ENCODE peak calls at places on chromosomes 3 and 15, in eight cellular contexts. One of them, this sample, is unnamed. For H3K4me1, the result is how much of the 10 kb centered on the place peaks cover.

GRCh38 chr15:71588746-71589145 is 221.6 kb upstream of the NR2E3 start:
- DNase-seq in suprapubic skin: no peak
- DNase-seq in stomach: no peak
- DNase-seq in thoracic aorta: no peak
- DNase-seq in transverse colon: no peak
- DNase-seq in tibial nerve: no peak
- DNase-seq in uterus: no peak
- DNase-seq in OCI-LY7: no peak
- DNase-seq in this sample: no peak

GRCh38 chr3:3127432-3128010 is 781 bp downstream of the TRNT1 start:
- DNase-seq in suprapubic skin: no peak
- DNase-seq in stomach: no peak
- DNase-seq in thoracic aorta: no peak
- DNase-seq in transverse colon: no peak
- DNase-seq in tibial nerve: no peak
- DNase-seq in uterus: no peak
- DNase-seq in OCI-LY7: peak
- DNase-seq in this sample: no peak

GRCh38 chr3:195227871-195228270 is 43.1 kb downstream of the XXYLT1 start:
- DNase-seq in suprapubic skin: peak
- DNase-seq in stomach: peak
- DNase-seq in thoracic aorta: no peak
- DNase-seq in transverse colon: no peak
- DNase-seq in tibial nerve: no peak
- DNase-seq in uterus: peak
- DNase-seq in OCI-LY7: no peak
- DNase-seq in this sample: no peak

GRCh38 chr15:57865294-57865693 is 158.8 kb downstream of the POLR2M start:
- DNase-seq in suprapubic skin: no peak
- DNase-seq in stomach: no peak
- DNase-seq in thoracic aorta: no peak
- DNase-seq in transverse colon: no peak
- DNase-seq in tibial nerve: no peak
- DNase-seq in uterus: no peak
- DNase-seq in OCI-LY7: peak
- DNase-seq in this sample: no peak

GRCh38 chr3:178062126-178062525 is 474.1 kb upstream of the KCNMB2 start:
- DNase-seq in suprapubic skin: no peak
- DNase-seq in stomach: no peak
- DNase-seq in thoracic aorta: no peak
- DNase-seq in transverse colon: no peak
- DNase-seq in tibial nerve: no peak
- DNase-seq in uterus: no peak
- DNase-seq in OCI-LY7: no peak
- DNase-seq in this sample: no peak

GRCh38 chr3:139122612-139123011 is 77.9 kb upstream of the PRR23C start:
- DNase-seq in suprapubic skin: no peak
- DNase-seq in stomach: no peak
- DNase-seq in thoracic aorta: no peak
- DNase-seq in transverse colon: no peak
- DNase-seq in tibial nerve: no peak
- DNase-seq in uterus: no peak
- DNase-seq in OCI-LY7: no peak
- DNase-seq in this sample: no peak

GRCh38 chr3:56812749-56813655 is 11.3 kb upstream of the ARHGEF3 start:
- DNase-seq in suprapubic skin: no peak
- DNase-seq in stomach: no peak
- DNase-seq in thoracic aorta: no peak
- DNase-seq in transverse colon: no peak
- DNase-seq in tibial nerve: no peak
- DNase-seq in uterus: no peak
- DNase-seq in OCI-LY7: no peak
- DNase-seq in this sample: no peak

GRCh38 chr3:185655426-185656320 is 69.6 kb downstream of the SENP2 start:
- DNase-seq in suprapubic skin: no peak
- DNase-seq in stomach: no peak
- DNase-seq in thoracic aorta: no peak
- DNase-seq in transverse colon: no peak
- DNase-seq in tibial nerve: no peak
- DNase-seq in uterus: peak
- DNase-seq in OCI-LY7: no peak
- DNase-seq in this sample: peak

GRCh38 chr15:98669638-98670037 is 21.3 kb downstream of the IGF1R start:
- DNase-seq in suprapubic skin: no peak
- DNase-seq in stomach: no peak
- DNase-seq in thoracic aorta: no peak
- DNase-seq in transverse colon: no peak
- DNase-seq in tibial nerve: no peak
- DNase-seq in uterus: no peak
- DNase-seq in OCI-LY7: no peak
- DNase-seq in this sample: no peak

GRCh38 chr15:41801850-41802455 is 25.9 kb upstream of the JMJD7 start:
- DNase-seq in suprapubic skin: no peak
- DNase-seq in stomach: no peak
- DNase-seq in thoracic aorta: no peak
- DNase-seq in transverse colon: no peak
- DNase-seq in tibial nerve: no peak
- DNase-seq in uterus: no peak
- DNase-seq in OCI-LY7: peak
- DNase-seq in this sample: no peak

GRCh38 chr15:57947282-57947681 is 118.2 kb downstream of the ALDH1A2 start:
- DNase-seq in suprapubic skin: no peak
- DNase-seq in stomach: no peak
- DNase-seq in thoracic aorta: no peak
- DNase-seq in transverse colon: no peak
- DNase-seq in tibial nerve: no peak
- DNase-seq in uterus: no peak
- DNase-seq in OCI-LY7: no peak
- DNase-seq in this sample: no peak

GRCh38 chr15:40323953-40324937 is 753 bp downstream of the INAFM2 start:
- DNase-seq in suprapubic skin: no peak
- DNase-seq in stomach: no peak
- DNase-seq in thoracic aorta: no peak
- DNase-seq in transverse colon: no peak
- DNase-seq in tibial nerve: no peak
- DNase-seq in uterus: no peak
- DNase-seq in OCI-LY7: no peak
- DNase-seq in this sample: no peak

GRCh38 chr3:126474498-126475410 is 937 bp downstream of the ZXDC start:
- DNase-seq in suprapubic skin: no peak
- DNase-seq in stomach: peak
- DNase-seq in thoracic aorta: no peak
- DNase-seq in transverse colon: peak
- DNase-seq in tibial nerve: no peak
- DNase-seq in uterus: peak
- DNase-seq in OCI-LY7: peak
- DNase-seq in this sample: peak

GRCh38 chr15:58924326-58924725 is 9.2 kb downstream of the SLTM start:
- DNase-seq in suprapubic skin: no peak
- DNase-seq in stomach: no peak
- DNase-seq in thoracic aorta: no peak
- DNase-seq in transverse colon: no peak
- DNase-seq in tibial nerve: no peak
- DNase-seq in uterus: no peak
- DNase-seq in OCI-LY7: no peak
- DNase-seq in this sample: no peak

GRCh38 chr3:16432714-16433113 is 80.8 kb downstream of the RFTN1 start:
- DNase-seq in suprapubic skin: no peak
- DNase-seq in stomach: no peak
- DNase-seq in thoracic aorta: no peak
- DNase-seq in transverse colon: no peak
- DNase-seq in tibial nerve: no peak
- DNase-seq in uterus: no peak
- DNase-seq in OCI-LY7: peak
- DNase-seq in this sample: no peak

GRCh38 chr3:61733866-61734265 is 172.5 kb downstream of the PTPRG start:
- DNase-seq in suprapubic skin: no peak
- DNase-seq in stomach: no peak
- DNase-seq in thoracic aorta: no peak
- DNase-seq in transverse colon: no peak
- DNase-seq in tibial nerve: no peak
- DNase-seq in uterus: no peak
- DNase-seq in OCI-LY7: no peak
- DNase-seq in this sample: no peak

DNA sequence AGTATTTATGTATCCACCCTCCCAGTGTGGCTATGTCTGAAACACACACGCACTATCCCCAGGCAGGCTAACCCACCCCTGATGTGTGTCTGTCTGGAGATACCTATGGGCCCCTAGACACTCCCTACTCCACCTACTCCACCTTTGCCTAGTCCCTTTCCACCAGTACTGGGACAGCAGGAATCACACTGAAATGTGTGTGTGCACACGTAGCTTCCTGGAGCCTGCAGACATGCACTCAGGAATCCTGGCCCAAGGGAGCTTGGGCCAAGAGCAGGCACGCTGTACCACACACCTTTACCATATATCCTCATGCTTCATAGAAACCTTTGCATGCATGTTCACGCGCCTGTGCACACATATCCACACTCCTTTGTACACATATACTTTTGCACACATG is 6.9 kb upstream of the PTH1R start:
- DNase-seq in suprapubic skin: no peak
- DNase-seq in stomach: no peak
- DNase-seq in thoracic aorta: no peak
- DNase-seq in transverse colon: no peak
- DNase-seq in tibial nerve: no peak
- DNase-seq in uterus: no peak
- DNase-seq in OCI-LY7: no peak
- DNase-seq in this sample: no peak
- H3K4me1 ChIP-seq in suprapubic skin: half or more
- H3K4me1 ChIP-seq in stomach: under half
- H3K4me1 ChIP-seq in thoracic aorta: under half
- H3K4me1 ChIP-seq in transverse colon: under half
- H3K4me1 ChIP-seq in tibial nerve: under half
- H3K4me1 ChIP-seq in uterus: under half
- H3K4me1 ChIP-seq in OCI-LY7: under half
- H3K4me1 ChIP-seq in this sample: under half

GRCh38 chr3:48439820-48440589 is at the start of the genes CCDC51 and TMA7:
- DNase-seq in suprapubic skin: peak
- DNase-seq in stomach: peak
- DNase-seq in thoracic aorta: peak
- DNase-seq in transverse colon: peak
- DNase-seq in tibial nerve: peak
- DNase-seq in uterus: peak
- DNase-seq in OCI-LY7: peak
- DNase-seq in this sample: peak
- TF ChIP-seq CTCF in suprapubic skin: no peak
- TF ChIP-seq CTCF in stomach: no peak
- TF ChIP-seq CTCF in thoracic aorta: no peak
- TF ChIP-seq CTCF in transverse colon: no peak
- TF ChIP-seq CTCF in tibial nerve: peak
- TF ChIP-seq CTCF in uterus: peak
- TF ChIP-seq CTCF in OCI-LY7: peak
- TF ChIP-seq CTCF in this sample: no peak

GRCh38 chr3:127741246-127741645 is 68.5 kb downstream of the ABTB1 start:
- DNase-seq in suprapubic skin: no peak
- DNase-seq in stomach: no peak
- DNase-seq in thoracic aorta: no peak
- DNase-seq in transverse colon: no peak
- DNase-seq in tibial nerve: no peak
- DNase-seq in uterus: no peak
- DNase-seq in OCI-LY7: no peak
- DNase-seq in this sample: no peak

GRCh38 chr3:127740136-127740915 is 67.6 kb downstream of the ABTB1 start:
- DNase-seq in suprapubic skin: no peak
- DNase-seq in stomach: no peak
- DNase-seq in thoracic aorta: no peak
- DNase-seq in transverse colon: no peak
- DNase-seq in tibial nerve: no peak
- DNase-seq in uterus: no peak
- DNase-seq in OCI-LY7: no peak
- DNase-seq in this sample: no peak

GRCh38 chr3:127738192-127738840 is 65.6 kb downstream of the ABTB1 start:
- DNase-seq in suprapubic skin: no peak
- DNase-seq in stomach: peak
- DNase-seq in thoracic aorta: no peak
- DNase-seq in transverse colon: peak
- DNase-seq in tibial nerve: no peak
- DNase-seq in uterus: peak
- DNase-seq in OCI-LY7: no peak
- DNase-seq in this sample: no peak

GRCh38 chr3:127741690-127742089 is 68.9 kb downstream of the ABTB1 start:
- DNase-seq in suprapubic skin: no peak
- DNase-seq in stomach: no peak
- DNase-seq in thoracic aorta: no peak
- DNase-seq in transverse colon: no peak
- DNase-seq in tibial nerve: no peak
- DNase-seq in uterus: no peak
- DNase-seq in OCI-LY7: no peak
- DNase-seq in this sample: no peak

DNA sequence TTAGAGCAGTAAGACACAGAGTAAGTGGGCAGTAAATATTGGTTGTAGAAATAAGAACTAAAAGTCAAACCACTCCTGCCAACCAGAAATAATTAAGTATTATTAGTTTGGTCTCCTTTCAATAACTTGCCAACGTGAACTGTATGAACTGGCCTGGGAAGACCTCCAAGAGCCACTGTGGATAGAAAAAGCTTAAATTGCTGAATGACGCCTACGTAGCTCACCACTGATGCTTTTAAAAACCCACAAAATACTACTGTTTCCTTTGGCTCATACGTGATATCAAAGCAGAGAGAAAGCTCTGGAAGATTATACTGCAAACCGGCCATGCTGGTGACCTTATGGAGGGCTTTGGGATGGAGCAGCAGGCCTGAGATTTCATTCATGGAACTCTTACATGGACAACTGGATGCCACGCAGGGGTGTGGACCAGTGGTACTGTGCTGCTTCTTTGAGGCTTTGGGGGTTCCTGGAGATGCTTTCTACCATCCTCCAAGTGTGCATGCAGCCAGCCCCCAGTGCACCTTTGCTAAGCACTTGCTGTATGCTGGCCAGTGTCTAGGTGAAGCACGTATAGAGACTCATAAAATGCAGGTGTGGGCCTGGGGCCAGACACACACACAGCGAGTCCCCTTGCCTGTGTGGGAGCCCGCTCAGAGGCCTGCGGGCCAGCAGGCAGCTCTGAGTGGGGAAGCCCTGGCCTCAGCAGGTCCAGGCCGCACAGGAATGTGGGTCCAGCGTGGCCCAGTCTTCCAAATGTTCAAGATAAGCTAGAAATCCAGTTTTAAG is 66.8 kb downstream of the ABTB1 start:
- DNase-seq in suprapubic skin: no peak
- DNase-seq in stomach: no peak
- DNase-seq in thoracic aorta: no peak
- DNase-seq in transverse colon: no peak
- DNase-seq in tibial nerve: no peak
- DNase-seq in uterus: no peak
- DNase-seq in OCI-LY7: no peak
- DNase-seq in this sample: no peak
- H3K4me1 ChIP-seq in suprapubic skin: half or more
- H3K4me1 ChIP-seq in stomach: under half
- H3K4me1 ChIP-seq in thoracic aorta: under half
- H3K4me1 ChIP-seq in transverse colon: under half
- H3K4me1 ChIP-seq in tibial nerve: half or more
- H3K4me1 ChIP-seq in uterus: under half
- H3K4me1 ChIP-seq in OCI-LY7: under half
- H3K4me1 ChIP-seq in this sample: under half

DNA sequence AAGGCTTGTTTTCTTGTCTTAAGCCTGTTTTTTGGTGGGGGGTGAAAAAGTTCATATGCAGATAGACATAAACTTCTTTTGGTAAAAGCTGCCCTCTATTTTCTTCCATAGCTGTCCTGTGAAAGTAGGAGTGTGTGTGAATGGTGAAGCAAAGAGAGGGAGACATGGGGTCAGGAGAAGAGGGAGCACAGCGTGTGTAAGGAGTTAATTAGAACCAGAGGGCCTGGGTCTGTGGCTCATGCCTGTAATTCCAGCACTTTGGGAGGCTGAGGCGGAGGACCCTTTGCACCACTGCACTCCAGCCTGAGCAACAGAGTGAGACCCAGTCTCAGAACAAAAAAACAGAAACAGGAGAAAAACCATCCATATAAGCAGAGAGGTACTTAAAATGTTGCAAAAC is 16.2 kb upstream of the CCNL1 start:
- DNase-seq in suprapubic skin: no peak
- DNase-seq in stomach: no peak
- DNase-seq in thoracic aorta: no peak
- DNase-seq in transverse colon: no peak
- DNase-seq in tibial nerve: no peak
- DNase-seq in uterus: no peak
- DNase-seq in OCI-LY7: no peak
- DNase-seq in this sample: no peak
- TF ChIP-seq CTCF in suprapubic skin: no peak
- TF ChIP-seq CTCF in stomach: no peak
- TF ChIP-seq CTCF in thoracic aorta: no peak
- TF ChIP-seq CTCF in transverse colon: no peak
- TF ChIP-seq CTCF in tibial nerve: no peak
- TF ChIP-seq CTCF in uterus: no peak
- TF ChIP-seq CTCF in OCI-LY7: no peak
- TF ChIP-seq CTCF in this sample: no peak

This sample was measured in adrenal gland.